ENCODE peak calls at places on chromosomes 6 and 20, in nine cellular contexts. Q, W, R, J, L, K, G, Z and B are unnamed samples.

GRCh38 chr6:26175428-26176181 is 88.4 kb downstream of the HFE start:
- DNase-seq in G (peak; percentile 40), W (peak; percentile 58), R (peak; percentile 54), Q (peak; percentile 41), K (peak; percentile 74), L (no peak), Z (no peak), J (no peak), B (peak; percentile 50)

GRCh38 chr6:89375427-89375868 is 22.9 kb upstream of the UBE2J1 start:
- DNase-seq in L (no peak), G (no peak), J (peak; percentile 83), W (no peak), K (peak; percentile 58), Z (no peak), Q (peak; percentile 86), R (peak; percentile 57), B (peak; percentile 28)

GRCh38 chr20:35463455-35464300 is 8.3 kb downstream of the CEP250 start:
- DNase-seq in G (peak; percentile 74), K (peak; percentile 65), R (peak; percentile 52), Z (no peak), Q (peak; percentile 78), J (no peak), W (peak; percentile 54), L (no peak), B (peak; percentile 82)

GRCh38 chr6:140077712-140078551 is 703.5 kb upstream of the CITED2 start:
- DNase-seq in J (no peak), G (no peak), L (no peak), Q (no peak), Z (no peak), W (peak; percentile 70), R (no peak), K (no peak), B (no peak)

GRCh38 chr6:168219167-168219566 is 100.4 kb downstream of the DACT2 start:
- DNase-seq in W (no peak), Q (no peak), K (no peak), R (no peak), L (no peak), J (no peak), Z (no peak), G (no peak), B (no peak)

GRCh38 chr6:56292505-56293181 is 45.3 kb upstream of the COL21A1 start:
- DNase-seq in Q (peak; percentile 61), Z (no peak), J (no peak), G (peak; percentile 51), R (no peak), W (peak; percentile 71), K (peak; percentile 57), L (no peak), B (peak; percentile 64)

GRCh38 chr6:127146935-127147334 is 28.5 kb downstream of the RSPO3 start:
- DNase-seq in Q (peak; percentile 33), G (no peak), Z (no peak), L (no peak), R (no peak), K (peak; percentile 77), W (peak; percentile 81), J (no peak), B (peak; percentile 4)

GRCh38 chr6:157060440-157060949 is 262.8 kb downstream of the TMEM242 start:
- DNase-seq in R (no peak), K (no peak), W (no peak), L (no peak), Z (no peak), Q (no peak), G (no peak), J (no peak), B (no peak)

GRCh38 chr20:3045042-3045815 is 623 bp upstream of the MRPS26 start:
- DNase-seq in J (peak; percentile 89), R (no peak), L (peak; percentile 96), Z (peak; percentile 90), G (peak; percentile 77), W (no peak), Q (peak; percentile 83), K (no peak), B (no peak)

GRCh38 chr20:47334022-47334551 is 22.4 kb downstream of the ZMYND8 start:
- DNase-seq in J (no peak), K (peak; percentile 86), G (peak; percentile 95), R (no peak), Z (no peak), W (peak; percentile 83), Q (no peak), L (no peak), B (no peak)

GRCh38 chr6:164200071-164200470 is 785.6 kb downstream of the QKI start:
- DNase-seq in R (no peak), J (no peak), W (no peak), G (peak; percentile 1), K (no peak), Z (no peak), Q (no peak), L (no peak), B (no peak)

GRCh38 chr20:17896771-17897369 is 71.7 kb downstream of the SNX5 start:
- DNase-seq in R (no peak), L (no peak), Z (peak; percentile 57), Q (no peak), J (no peak), W (no peak), K (no peak), G (no peak), B (no peak)

GRCh38 chr6:75275067-75275466 is 9.5 kb downstream of the TMEM30A start:
- DNase-seq in Z (no peak), Q (no peak), G (peak; percentile 43), K (no peak), W (peak; percentile 60), J (no peak), L (no peak), R (no peak), B (peak; percentile 19)

GRCh38 chr6:53496797-53497196 is 48.1 kb downstream of the GCLC start:
- DNase-seq in Q (no peak), K (peak; percentile 84), G (peak; percentile 49), J (no peak), Z (no peak), R (no peak), L (no peak), W (peak; percentile 24), B (peak; percentile 64)

GRCh38 chr6:3366596-3367413 is 90.0 kb downstream of the SLC22A23 start:
- DNase-seq in W (no peak), L (no peak), J (no peak), G (no peak), Z (no peak), Q (no peak), K (no peak), R (no peak), B (no peak)

GRCh38 chr6:143397229-143398222 is 53.0 kb downstream of the ADAT2 start:
- DNase-seq in R (peak; percentile 6), G (peak; percentile 65), K (peak; percentile 79), Z (no peak), L (no peak), J (no peak), Q (peak; percentile 74), W (peak; percentile 58), B (peak; percentile 98)

GRCh38 chr6:37827603-37828265 is 8.2 kb downstream of the ZFAND3 start:
- DNase-seq in G (no peak), W (no peak), Z (no peak), J (no peak), Q (no peak), R (no peak), L (no peak), K (no peak), B (no peak)

GRCh38 chr6:169986848-169987498 is 235.6 kb downstream of the ERMARD start:
- DNase-seq in W (no peak), G (no peak), J (no peak), Z (peak; percentile 61), L (no peak), Q (no peak), K (no peak), R (no peak), B (no peak)

GRCh38 chr6:140394141-140394540 is 1019.7 kb upstream of the CITED2 start:
- DNase-seq in K (no peak), Z (no peak), G (no peak), J (no peak), Q (no peak), W (no peak), L (no peak), R (no peak), B (no peak)

GRCh38 chr20:49247169-49247734 is 28.0 kb downstream of the DDX27 start:
- DNase-seq in G (no peak), L (no peak), W (no peak), J (no peak), R (no peak), Z (no peak), Q (no peak), K (no peak), B (no peak)

GRCh38 chr6:14366315-14366714 is 248.7 kb downstream of the CD83 start:
- DNase-seq in K (no peak), G (no peak), Z (no peak), W (no peak), Q (no peak), L (no peak), J (no peak), R (no peak), B (no peak)

GRCh38 chr6:51301969-51302368 is 483.3 kb downstream of the TFAP2B start:
- DNase-seq in K (no peak), J (no peak), L (no peak), G (no peak), Z (no peak), W (no peak), R (no peak), Q (no peak), B (no peak)

GRCh38 chr20:23966927-23967615 is 21.5 kb downstream of the GGTLC1 start:
- DNase-seq in R (no peak), J (no peak), Q (no peak), W (no peak), Z (no peak), L (peak; percentile 62), G (no peak), K (no peak), B (peak; percentile 50)

GRCh38 chr6:13535306-13535705 is 39.1 kb upstream of the SIRT5 start:
- DNase-seq in W (no peak), L (no peak), R (no peak), G (no peak), Q (no peak), J (no peak), Z (no peak), K (no peak), B (no peak)

GRCh38 chr6:134002821-134003220 is 49.6 kb downstream of the SLC2A12 start:
- DNase-seq in Z (no peak), G (no peak), W (no peak), J (no peak), L (no peak), K (no peak), Q (no peak), R (no peak), B (no peak)